ENCODE peak calls at places on chromosomes 7 and 10, in ten cellular contexts. One of them, this sample, is unnamed.

GRCh38 chr10:3805227-3805790 is 20.3 kb upstream of the KLF6 start:
- DNase-seq in amygdala: no peak
- DNase-seq in stimulated activated CD4-positive, alpha-beta T cell treated with anti-CD3 and anti-CD28 coated beads, TNF-alpha, amount 100 ng/mL, for 4 hours: no peak
- DNase-seq in NCI-H460: no peak
- DNase-seq in fibroblast of villous mesenchyme: peak
- DNase-seq in Right ventricle myocardium superior: no peak
- DNase-seq in NCI-H1105: no peak
- DNase-seq in GM13977: peak
- DNase-seq in mucosa of gallbladder: no peak
- DNase-seq in germinal center: peak
- DNase-seq in this sample: no peak

GRCh38 chr10:13990392-13990805 is 340.3 kb downstream of the FRMD4A start:
- DNase-seq in amygdala: no peak
- DNase-seq in stimulated activated CD4-positive, alpha-beta T cell treated with anti-CD3 and anti-CD28 coated beads, TNF-alpha, amount 100 ng/mL, for 4 hours: no peak
- DNase-seq in NCI-H460: no peak
- DNase-seq in fibroblast of villous mesenchyme: peak
- DNase-seq in Right ventricle myocardium superior: peak
- DNase-seq in NCI-H1105: no peak
- DNase-seq in GM13977: no peak
- DNase-seq in mucosa of gallbladder: no peak
- DNase-seq in germinal center: no peak
- DNase-seq in this sample: peak

GRCh38 chr10:126124923-126125322 is 228.6 kb downstream of the FANK1 start:
- DNase-seq in amygdala: no peak
- DNase-seq in stimulated activated CD4-positive, alpha-beta T cell treated with anti-CD3 and anti-CD28 coated beads, TNF-alpha, amount 100 ng/mL, for 4 hours: no peak
- DNase-seq in NCI-H460: no peak
- DNase-seq in fibroblast of villous mesenchyme: no peak
- DNase-seq in Right ventricle myocardium superior: no peak
- DNase-seq in NCI-H1105: no peak
- DNase-seq in GM13977: no peak
- DNase-seq in mucosa of gallbladder: no peak
- DNase-seq in germinal center: no peak
- DNase-seq in this sample: no peak

GRCh38 chr7:134502463-134502862 is 24.9 kb upstream of the AKR1B10 start:
- DNase-seq in amygdala: no peak
- DNase-seq in stimulated activated CD4-positive, alpha-beta T cell treated with anti-CD3 and anti-CD28 coated beads, TNF-alpha, amount 100 ng/mL, for 4 hours: no peak
- DNase-seq in NCI-H460: no peak
- DNase-seq in fibroblast of villous mesenchyme: peak
- DNase-seq in Right ventricle myocardium superior: peak
- DNase-seq in NCI-H1105: no peak
- DNase-seq in GM13977: no peak
- DNase-seq in mucosa of gallbladder: peak
- DNase-seq in germinal center: no peak
- DNase-seq in this sample: peak

GRCh38 chr10:101818958-101819633 is 852 bp upstream of the OGA start:
- DNase-seq in amygdala: no peak
- DNase-seq in stimulated activated CD4-positive, alpha-beta T cell treated with anti-CD3 and anti-CD28 coated beads, TNF-alpha, amount 100 ng/mL, for 4 hours: no peak
- DNase-seq in NCI-H460: no peak
- DNase-seq in fibroblast of villous mesenchyme: no peak
- DNase-seq in Right ventricle myocardium superior: no peak
- DNase-seq in NCI-H1105: no peak
- DNase-seq in GM13977: no peak
- DNase-seq in mucosa of gallbladder: peak
- DNase-seq in germinal center: no peak
- DNase-seq in this sample: no peak

GRCh38 chr10:55144001-55144400 is 343.0 kb upstream of the PCDH15 start:
- DNase-seq in amygdala: no peak
- DNase-seq in stimulated activated CD4-positive, alpha-beta T cell treated with anti-CD3 and anti-CD28 coated beads, TNF-alpha, amount 100 ng/mL, for 4 hours: no peak
- DNase-seq in NCI-H460: no peak
- DNase-seq in fibroblast of villous mesenchyme: no peak
- DNase-seq in Right ventricle myocardium superior: no peak
- DNase-seq in NCI-H1105: no peak
- DNase-seq in GM13977: no peak
- DNase-seq in mucosa of gallbladder: no peak
- DNase-seq in germinal center: no peak
- DNase-seq in this sample: no peak

GRCh38 chr7:113217314-113217713 is 99.0 kb upstream of the SMIM30 start:
- DNase-seq in amygdala: no peak
- DNase-seq in stimulated activated CD4-positive, alpha-beta T cell treated with anti-CD3 and anti-CD28 coated beads, TNF-alpha, amount 100 ng/mL, for 4 hours: no peak
- DNase-seq in NCI-H460: no peak
- DNase-seq in fibroblast of villous mesenchyme: no peak
- DNase-seq in Right ventricle myocardium superior: no peak
- DNase-seq in NCI-H1105: peak
- DNase-seq in GM13977: no peak
- DNase-seq in mucosa of gallbladder: no peak
- DNase-seq in germinal center: no peak
- DNase-seq in this sample: no peak

GRCh38 chr10:112115781-112116385 is 67.7 kb downstream of the GPAM start:
- DNase-seq in amygdala: no peak
- DNase-seq in stimulated activated CD4-positive, alpha-beta T cell treated with anti-CD3 and anti-CD28 coated beads, TNF-alpha, amount 100 ng/mL, for 4 hours: no peak
- DNase-seq in NCI-H460: peak
- DNase-seq in fibroblast of villous mesenchyme: peak
- DNase-seq in Right ventricle myocardium superior: no peak
- DNase-seq in NCI-H1105: no peak
- DNase-seq in GM13977: peak
- DNase-seq in mucosa of gallbladder: no peak
- DNase-seq in germinal center: peak
- DNase-seq in this sample: no peak

GRCh38 chr7:147858421-147858820 is 732.1 kb upstream of the C7orf33 start:
- DNase-seq in amygdala: no peak
- DNase-seq in stimulated activated CD4-positive, alpha-beta T cell treated with anti-CD3 and anti-CD28 coated beads, TNF-alpha, amount 100 ng/mL, for 4 hours: no peak
- DNase-seq in NCI-H460: no peak
- DNase-seq in fibroblast of villous mesenchyme: no peak
- DNase-seq in Right ventricle myocardium superior: no peak
- DNase-seq in NCI-H1105: no peak
- DNase-seq in GM13977: no peak
- DNase-seq in mucosa of gallbladder: no peak
- DNase-seq in germinal center: no peak
- DNase-seq in this sample: no peak

GRCh38 chr7:115346685-115347084 is 424.8 kb downstream of the MDFIC start:
- DNase-seq in amygdala: no peak
- DNase-seq in stimulated activated CD4-positive, alpha-beta T cell treated with anti-CD3 and anti-CD28 coated beads, TNF-alpha, amount 100 ng/mL, for 4 hours: no peak
- DNase-seq in NCI-H460: no peak
- DNase-seq in fibroblast of villous mesenchyme: peak
- DNase-seq in Right ventricle myocardium superior: no peak
- DNase-seq in NCI-H1105: no peak
- DNase-seq in GM13977: no peak
- DNase-seq in mucosa of gallbladder: no peak
- DNase-seq in germinal center: no peak
- DNase-seq in this sample: no peak

This sample was measured in right cardiac atrium.